ENCODE peak calls at places on chromosomes 11 and 22, in nine cellular contexts. One of them, this sample, is unnamed.

GRCh38 chr11:73249304-73249703 is 22.8 kb upstream of the P2RY6 start:
- DNase-seq in psoas muscle: no peak
- DNase-seq in retinal pigment epithelial cell: no peak
- DNase-seq in esophagus squamous epithelium: no peak
- DNase-seq in colonic mucosa: no peak
- DNase-seq in GM23338: no peak
- DNase-seq in RWPE2: peak
- DNase-seq in coronary artery: no peak
- DNase-seq in neural progenitor cell: no peak
- DNase-seq in this sample: peak

GRCh38 chr22:41280065-41280464 is 5.9 kb downstream of the RANGAP1 start:
- DNase-seq in RWPE2: peak
- DNase-seq in retinal pigment epithelial cell: no peak
- DNase-seq in esophagus squamous epithelium: no peak
- DNase-seq in coronary artery: no peak
- DNase-seq in GM23338: no peak
- DNase-seq in colonic mucosa: no peak
- DNase-seq in psoas muscle: no peak
- DNase-seq in neural progenitor cell: no peak
- DNase-seq in this sample: no peak

GRCh38 chr11:72113170-72113808 is 794 bp upstream of the ANAPC15 start:
- DNase-seq in esophagus squamous epithelium: no peak
- DNase-seq in neural progenitor cell: no peak
- DNase-seq in colonic mucosa: no peak
- DNase-seq in coronary artery: no peak
- DNase-seq in GM23338: no peak
- DNase-seq in retinal pigment epithelial cell: no peak
- DNase-seq in psoas muscle: no peak
- DNase-seq in RWPE2: no peak
- DNase-seq in this sample: no peak

GRCh38 chr11:133835258-133836075 is 9.8 kb downstream of the SPATA19 start:
- DNase-seq in GM23338: peak
- DNase-seq in psoas muscle: no peak
- DNase-seq in esophagus squamous epithelium: no peak
- DNase-seq in retinal pigment epithelial cell: no peak
- DNase-seq in neural progenitor cell: peak
- DNase-seq in coronary artery: peak
- DNase-seq in RWPE2: no peak
- DNase-seq in colonic mucosa: no peak
- DNase-seq in this sample: peak

GRCh38 chr22:46090051-46090591 is 60.2 kb upstream of the PPARA start:
- DNase-seq in psoas muscle: peak
- DNase-seq in coronary artery: peak
- DNase-seq in RWPE2: peak
- DNase-seq in neural progenitor cell: no peak
- DNase-seq in colonic mucosa: no peak
- DNase-seq in GM23338: no peak
- DNase-seq in retinal pigment epithelial cell: no peak
- DNase-seq in esophagus squamous epithelium: no peak
- DNase-seq in this sample: no peak

GRCh38 chr11:46307369-46307768 is 29.9 kb downstream of the CREB3L1 start:
- DNase-seq in neural progenitor cell: no peak
- DNase-seq in retinal pigment epithelial cell: no peak
- DNase-seq in GM23338: no peak
- DNase-seq in psoas muscle: no peak
- DNase-seq in coronary artery: no peak
- DNase-seq in colonic mucosa: no peak
- DNase-seq in esophagus squamous epithelium: no peak
- DNase-seq in RWPE2: no peak
- DNase-seq in this sample: no peak

GRCh38 chr22:33337524-33337923 is 279.3 kb upstream of the SYN3 start:
- DNase-seq in retinal pigment epithelial cell: no peak
- DNase-seq in psoas muscle: no peak
- DNase-seq in neural progenitor cell: no peak
- DNase-seq in esophagus squamous epithelium: no peak
- DNase-seq in GM23338: no peak
- DNase-seq in coronary artery: no peak
- DNase-seq in RWPE2: no peak
- DNase-seq in colonic mucosa: peak
- DNase-seq in this sample: no peak

GRCh38 chr11:121391914-121392313 is 60.2 kb upstream of the SORL1 start:
- DNase-seq in RWPE2: no peak
- DNase-seq in GM23338: no peak
- DNase-seq in colonic mucosa: peak
- DNase-seq in neural progenitor cell: no peak
- DNase-seq in retinal pigment epithelial cell: no peak
- DNase-seq in coronary artery: no peak
- DNase-seq in esophagus squamous epithelium: no peak
- DNase-seq in psoas muscle: no peak
- DNase-seq in this sample: no peak

GRCh38 chr11:67563354-67564114 is 20.1 kb upstream of the GSTP1 start:
- DNase-seq in esophagus squamous epithelium: no peak
- DNase-seq in RWPE2: no peak
- DNase-seq in colonic mucosa: peak
- DNase-seq in coronary artery: no peak
- DNase-seq in GM23338: no peak
- DNase-seq in neural progenitor cell: no peak
- DNase-seq in psoas muscle: peak
- DNase-seq in retinal pigment epithelial cell: peak
- DNase-seq in this sample: peak

GRCh38 chr22:45418056-45418769 is 4.7 kb downstream of the RIBC2 start:
- DNase-seq in coronary artery: peak
- DNase-seq in GM23338: no peak
- DNase-seq in colonic mucosa: no peak
- DNase-seq in RWPE2: no peak
- DNase-seq in neural progenitor cell: no peak
- DNase-seq in psoas muscle: no peak
- DNase-seq in retinal pigment epithelial cell: no peak
- DNase-seq in esophagus squamous epithelium: no peak
- DNase-seq in this sample: no peak

DNA sequence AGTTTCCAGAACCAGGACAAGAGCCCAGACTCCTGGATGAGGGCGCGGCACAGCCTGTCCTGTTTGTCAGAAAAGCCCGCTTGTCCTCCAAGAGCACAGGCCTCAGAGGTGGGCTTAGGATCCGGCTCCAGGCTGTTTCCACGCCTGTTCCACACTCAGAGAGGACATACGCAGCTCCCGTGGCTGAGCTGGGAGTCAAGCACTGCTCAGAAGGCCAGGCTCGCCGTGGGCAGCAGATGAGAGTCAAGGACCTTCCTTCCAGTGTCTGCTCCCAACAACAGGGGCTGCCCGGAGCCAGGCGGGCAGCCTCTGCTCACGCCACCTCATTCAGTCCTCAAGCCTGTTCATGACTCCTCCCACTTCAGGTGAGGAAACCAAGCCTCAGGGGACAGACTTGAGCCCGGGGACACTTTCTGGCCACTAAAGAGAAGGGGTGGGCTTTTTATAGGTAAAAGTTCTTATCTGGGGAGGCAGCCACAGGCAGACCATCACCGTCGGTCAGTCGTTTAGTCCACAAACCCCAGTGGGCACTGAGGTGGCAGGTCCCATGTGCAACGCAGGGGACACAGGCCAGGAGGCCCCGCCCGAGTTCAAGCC is 3.8 kb downstream of the CYB5R3 start:
- DNase-seq in neural progenitor cell: no peak
- DNase-seq in esophagus squamous epithelium: no peak
- DNase-seq in retinal pigment epithelial cell: no peak
- DNase-seq in psoas muscle: no peak
- DNase-seq in RWPE2: no peak
- DNase-seq in GM23338: no peak
- DNase-seq in colonic mucosa: no peak
- DNase-seq in coronary artery: no peak
- DNase-seq in this sample: no peak
- H3K4me3 ChIP-seq in neural progenitor cell: no peak
- H3K4me3 ChIP-seq in esophagus squamous epithelium: peak
- H3K4me3 ChIP-seq in retinal pigment epithelial cell: no peak
- H3K4me3 ChIP-seq in psoas muscle: peak
- H3K4me3 ChIP-seq in RWPE2: no peak
- H3K4me3 ChIP-seq in GM23338: no peak
- H3K4me3 ChIP-seq in colonic mucosa: no peak
- H3K4me3 ChIP-seq in coronary artery: peak
- H3K4me3 ChIP-seq in this sample: peak

GRCh38 chr22:39520874-39521857 is 804 bp downstream of the ATF4 start:
- DNase-seq in neural progenitor cell: peak
- DNase-seq in colonic mucosa: peak
- DNase-seq in RWPE2: no peak
- DNase-seq in esophagus squamous epithelium: no peak
- DNase-seq in retinal pigment epithelial cell: no peak
- DNase-seq in GM23338: peak
- DNase-seq in coronary artery: peak
- DNase-seq in psoas muscle: peak
- DNase-seq in this sample: no peak

GRCh38 chr22:39518124-39518786 is 2.1 kb upstream of the ATF4 start:
- DNase-seq in GM23338: no peak
- DNase-seq in RWPE2: no peak
- DNase-seq in neural progenitor cell: no peak
- DNase-seq in psoas muscle: no peak
- DNase-seq in coronary artery: no peak
- DNase-seq in colonic mucosa: no peak
- DNase-seq in esophagus squamous epithelium: no peak
- DNase-seq in retinal pigment epithelial cell: no peak
- DNase-seq in this sample: no peak

GRCh38 chr22:39518996-39519680 is 1.2 kb upstream of the ATF4 start:
- DNase-seq in retinal pigment epithelial cell: no peak
- DNase-seq in GM23338: no peak
- DNase-seq in esophagus squamous epithelium: no peak
- DNase-seq in coronary artery: peak
- DNase-seq in colonic mucosa: peak
- DNase-seq in RWPE2: no peak
- DNase-seq in psoas muscle: no peak
- DNase-seq in neural progenitor cell: peak
- DNase-seq in this sample: no peak

GRCh38 chr22:39520054-39520873 is at the start of gene ATF4:
- DNase-seq in colonic mucosa: peak
- DNase-seq in retinal pigment epithelial cell: peak
- DNase-seq in esophagus squamous epithelium: peak
- DNase-seq in coronary artery: peak
- DNase-seq in psoas muscle: peak
- DNase-seq in GM23338: peak
- DNase-seq in neural progenitor cell: peak
- DNase-seq in RWPE2: peak
- DNase-seq in this sample: peak

DNA sequence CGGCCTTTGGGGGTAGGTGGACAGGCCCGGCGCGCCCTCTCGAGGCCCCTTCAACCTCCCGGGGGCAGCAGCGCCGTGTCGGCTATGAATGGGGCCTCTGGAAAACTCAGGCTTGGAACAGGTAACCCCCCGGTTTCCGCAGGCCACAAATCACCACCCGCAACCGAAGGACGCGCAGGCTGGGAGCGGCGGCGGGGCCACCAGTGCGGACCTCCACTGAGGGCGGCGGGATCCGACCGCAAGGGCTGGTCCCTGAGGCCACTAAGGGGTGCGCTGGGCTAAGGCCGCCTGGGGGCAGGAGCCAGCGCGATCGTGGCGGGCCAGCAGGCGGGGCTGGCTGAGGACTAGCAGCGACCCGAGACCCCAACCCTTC is 695 bp upstream of the ATF4 start:
- DNase-seq in coronary artery: no peak
- DNase-seq in neural progenitor cell: peak
- DNase-seq in colonic mucosa: peak
- DNase-seq in psoas muscle: peak
- DNase-seq in GM23338: peak
- DNase-seq in RWPE2: no peak
- DNase-seq in retinal pigment epithelial cell: no peak
- DNase-seq in esophagus squamous epithelium: no peak
- DNase-seq in this sample: no peak
- TF ChIP-seq CTCF in coronary artery: no peak
- TF ChIP-seq CTCF in neural progenitor cell: peak
- TF ChIP-seq CTCF in colonic mucosa: no peak
- TF ChIP-seq CTCF in psoas muscle: peak
- TF ChIP-seq CTCF in GM23338: peak
- TF ChIP-seq CTCF in RWPE2: peak
- TF ChIP-seq CTCF in retinal pigment epithelial cell: peak
- TF ChIP-seq CTCF in esophagus squamous epithelium: peak
- TF ChIP-seq CTCF in this sample: peak

GRCh38 chr22:48441553-48441850 is 1386.2 kb downstream of the BRD1 start:
- DNase-seq in RWPE2: no peak
- DNase-seq in colonic mucosa: no peak
- DNase-seq in retinal pigment epithelial cell: no peak
- DNase-seq in psoas muscle: no peak
- DNase-seq in neural progenitor cell: no peak
- DNase-seq in coronary artery: no peak
- DNase-seq in esophagus squamous epithelium: no peak
- DNase-seq in GM23338: no peak
- DNase-seq in this sample: no peak

GRCh38 chr22:48442663-48443062 is 1385.0 kb downstream of the BRD1 start:
- DNase-seq in neural progenitor cell: no peak
- DNase-seq in esophagus squamous epithelium: no peak
- DNase-seq in psoas muscle: no peak
- DNase-seq in colonic mucosa: no peak
- DNase-seq in RWPE2: no peak
- DNase-seq in GM23338: no peak
- DNase-seq in coronary artery: no peak
- DNase-seq in retinal pigment epithelial cell: no peak
- DNase-seq in this sample: no peak

GRCh38 chr22:48445113-48445827 is 1382.4 kb downstream of the BRD1 start:
- DNase-seq in psoas muscle: no peak
- DNase-seq in GM23338: no peak
- DNase-seq in esophagus squamous epithelium: no peak
- DNase-seq in neural progenitor cell: no peak
- DNase-seq in coronary artery: no peak
- DNase-seq in colonic mucosa: no peak
- DNase-seq in RWPE2: no peak
- DNase-seq in retinal pigment epithelial cell: no peak
- DNase-seq in this sample: no peak

GRCh38 chr22:48444320-48445112 is 1383.2 kb downstream of the BRD1 start:
- DNase-seq in GM23338: no peak
- DNase-seq in RWPE2: no peak
- DNase-seq in coronary artery: no peak
- DNase-seq in colonic mucosa: no peak
- DNase-seq in esophagus squamous epithelium: no peak
- DNase-seq in neural progenitor cell: no peak
- DNase-seq in retinal pigment epithelial cell: no peak
- DNase-seq in psoas muscle: no peak
- DNase-seq in this sample: no peak

DNA sequence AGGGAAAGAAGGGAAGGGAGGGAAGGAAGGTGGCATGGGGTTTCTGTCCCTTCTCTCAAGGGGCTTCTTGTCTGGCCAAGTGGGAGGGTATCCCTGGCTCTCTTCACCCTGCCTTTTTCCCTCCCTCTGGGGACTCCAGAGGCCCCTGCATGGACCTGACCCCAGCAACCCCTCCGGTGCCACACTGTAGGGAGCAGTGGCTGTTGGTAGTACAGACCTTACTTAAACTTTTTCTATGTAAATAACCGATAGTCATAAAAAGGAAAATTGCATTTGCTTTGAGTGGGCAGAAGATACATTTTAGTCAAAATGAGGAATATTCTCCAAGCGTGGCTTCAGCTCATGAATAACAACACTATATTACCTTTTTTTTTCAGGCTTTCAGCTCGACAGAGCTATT is 1384.0 kb downstream of the BRD1 start:
- DNase-seq in neural progenitor cell: no peak
- DNase-seq in RWPE2: no peak
- DNase-seq in esophagus squamous epithelium: no peak
- DNase-seq in colonic mucosa: no peak
- DNase-seq in psoas muscle: no peak
- DNase-seq in coronary artery: no peak
- DNase-seq in GM23338: no peak
- DNase-seq in retinal pigment epithelial cell: no peak
- DNase-seq in this sample: no peak
- H3K4me3 ChIP-seq in neural progenitor cell: no peak
- H3K4me3 ChIP-seq in RWPE2: no peak
- H3K4me3 ChIP-seq in esophagus squamous epithelium: no peak
- H3K4me3 ChIP-seq in colonic mucosa: no peak
- H3K4me3 ChIP-seq in psoas muscle: no peak
- H3K4me3 ChIP-seq in coronary artery: no peak
- H3K4me3 ChIP-seq in GM23338: no peak
- H3K4me3 ChIP-seq in retinal pigment epithelial cell: no peak
- H3K4me3 ChIP-seq in this sample: no peak

GRCh38 chr22:43881091-43882061 is 10.4 kb downstream of the PNPLA5 start:
- DNase-seq in RWPE2: no peak
- DNase-seq in neural progenitor cell: no peak
- DNase-seq in coronary artery: no peak
- DNase-seq in esophagus squamous epithelium: no peak
- DNase-seq in GM23338: no peak
- DNase-seq in psoas muscle: no peak
- DNase-seq in retinal pigment epithelial cell: no peak
- DNase-seq in colonic mucosa: no peak
- DNase-seq in this sample: no peak
- TF ChIP-seq CTCF in RWPE2: no peak
- TF ChIP-seq CTCF in neural progenitor cell: no peak
- TF ChIP-seq CTCF in coronary artery: no peak
- TF ChIP-seq CTCF in esophagus squamous epithelium: no peak
- TF ChIP-seq CTCF in GM23338: no peak
- TF ChIP-seq CTCF in psoas muscle: no peak
- TF ChIP-seq CTCF in retinal pigment epithelial cell: no peak
- TF ChIP-seq CTCF in colonic mucosa: no peak
- TF ChIP-seq CTCF in this sample: no peak